ENCODE peak calls at places on chromosomes 4 and X, in six cellular contexts. I is astrocyte; O is activated naive CD4-positive, alpha-beta T cell treated with Interleukin-2 at 50 U/mL for 16 hours; K is AG08396; Q is NCI-H1417 treated with DMSO at 0.1 percent for 48 hours; S is adipocyte. X is an unnamed sample.

GRCh38 chr4:56861365-56861764 is 39.9 kb upstream of the SPINK2 start:
- DNase-seq in I (peak), O (no peak), K (no peak), Q (no peak), S (no peak), X (no peak)

GRCh38 chr4:87391783-87392054 is 731 bp upstream of the HSD17B11 start:
- DNase-seq in I (no peak), O (no peak), K (no peak), Q (no peak), S (no peak), X (no peak)

GRCh38 chrX:50211510-50211909 is 6.9 kb downstream of the CCNB3 start:
- DNase-seq in I (no peak), O (no peak), K (no peak), Q (no peak), S (peak), X (no peak)

GRCh38 chr4:73161527-73162185 is 92.1 kb upstream of the COX18 start:
- DNase-seq in I (no peak), O (no peak), K (no peak), Q (no peak), S (no peak), X (no peak)

GRCh38 chr4:181108237-181108636 is 1135.0 kb upstream of the TENM3 start:
- DNase-seq in I (no peak), O (no peak), K (no peak), Q (no peak), S (no peak), X (no peak)

GRCh38 chr4:122279670-122280069 is 99.1 kb upstream of the ADAD1 start:
- DNase-seq in I (no peak), O (no peak), K (no peak), Q (no peak), S (no peak), X (no peak)

GRCh38 chrX:111503594-111503993 is 7.9 kb upstream of the SERTM2 start:
- DNase-seq in I (no peak), O (no peak), K (no peak), Q (no peak), S (no peak), X (no peak)

GRCh38 chr4:96593422-96593821 is 753.5 kb downstream of the PDHA2 start:
- DNase-seq in I (no peak), O (no peak), K (no peak), Q (no peak), S (no peak), X (no peak)

GRCh38 chrX:116010939-116011338 is 159.6 kb upstream of the AGTR2 start:
- DNase-seq in I (no peak), O (no peak), K (no peak), Q (no peak), S (no peak), X (no peak)

GRCh38 chr4:141761926-141762325 is 125.5 kb downstream of the IL15 start:
- DNase-seq in I (no peak), O (no peak), K (no peak), Q (no peak), S (peak), X (no peak)

X was measured in Right ventricle myocardium superior.